ENCODE peak calls at places on chromosomes 16 and 17, in four cellular contexts. U is IMR-90, P is K562, K is GM12878. J is an unnamed sample.

GRCh38 chr16:24929409-24929808 is 83.6 kb downstream of the SLC5A11 start:
- DNase-seq in U (no peak), P (no peak), K (no peak), J (no peak)

GRCh38 chr16:85496145-85496544 is 117.0 kb upstream of the GSE1 start:
- DNase-seq in U (no peak), P (no peak), K (no peak), J (no peak)

GRCh38 chr16:77434365-77435239 is at the start of gene ADAMTS18:
- DNase-seq in U (no peak), P (no peak), K (no peak), J (peak)

GRCh38 chr16:86209202-86209601 is 301.1 kb upstream of the FOXF1 start:
- DNase-seq in U (no peak), P (no peak), K (no peak), J (no peak)

GRCh38 chr16:3190949-3191353 is 2.9 kb downstream of the OR1F1 start:
- DNase-seq in U (no peak), P (peak), K (no peak), J (peak)

GRCh38 chr17:66850692-66851091 is 15.8 kb downstream of the CACNG5 start:
- DNase-seq in U (no peak), P (no peak), K (no peak), J (no peak)

GRCh38 chr17:17084941-17085340 is 42.7 kb downstream of the MPRIP start:
- DNase-seq in U (no peak), P (no peak), K (no peak), J (no peak)

GRCh38 chr17:32912218-32912897 is 15.6 kb upstream of the TMEM98 start:
- DNase-seq in U (peak), P (peak), K (no peak), J (peak)

GRCh38 chr17:68514809-68515208 is 2.6 kb downstream of the PRKAR1A start:
- DNase-seq in U (peak), P (no peak), K (no peak), J (peak)

GRCh38 chr17:63190821-63191220 is 224.8 kb downstream of the TANC2 start:
- DNase-seq in U (no peak), P (no peak), K (no peak), J (no peak)

GRCh38 chr16:16966439-16966838 is 504.3 kb downstream of the XYLT1 start:
- DNase-seq in U (no peak), P (no peak), K (no peak), J (no peak)

GRCh38 chr17:4208228-4208627 is 55.6 kb downstream of the ANKFY1 start:
- DNase-seq in U (peak), P (no peak), K (no peak), J (no peak)

DNA sequence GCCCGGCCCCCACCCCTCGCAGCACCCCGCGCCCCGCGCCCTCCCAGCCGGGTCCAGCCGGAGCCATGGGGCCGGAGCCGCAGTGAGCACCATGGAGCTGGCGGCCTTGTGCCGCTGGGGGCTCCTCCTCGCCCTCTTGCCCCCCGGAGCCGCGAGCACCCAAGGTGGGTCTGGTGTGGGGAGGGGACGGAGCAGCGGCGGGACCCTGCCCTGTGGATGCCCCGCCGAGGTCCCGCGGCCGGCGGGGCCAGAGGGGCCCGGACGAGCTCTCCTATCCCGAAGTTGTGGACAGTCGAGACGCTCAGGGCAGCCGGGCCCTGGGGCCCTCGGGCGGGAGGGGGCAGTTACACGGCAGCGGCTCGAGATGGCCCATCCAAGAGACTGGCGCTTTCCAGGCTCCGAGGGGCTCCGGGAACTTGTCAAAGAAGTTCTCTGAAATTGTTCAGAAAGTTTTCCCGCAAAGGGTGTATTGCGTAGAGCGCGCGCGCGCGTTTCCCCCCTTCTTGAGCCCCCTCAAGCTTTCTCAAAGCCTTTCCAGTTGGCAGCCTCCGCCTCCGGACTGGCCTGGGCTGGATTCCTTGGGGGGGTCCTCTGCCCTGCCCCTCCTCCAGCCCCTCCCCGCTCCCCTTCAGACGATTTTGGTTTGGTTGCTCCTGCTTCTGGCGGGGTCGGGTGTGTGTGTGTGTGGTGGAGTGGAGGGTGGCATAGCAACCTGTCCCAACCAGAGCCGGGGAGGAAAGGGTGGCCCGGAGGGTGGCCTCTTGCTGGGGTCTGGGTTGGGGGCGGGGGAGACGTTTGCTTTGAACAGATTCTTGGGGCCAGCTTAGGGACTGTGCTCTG is 504 bp downstream of the ERBB2 start:
- DNase-seq in U (peak), P (no peak), K (no peak), J (peak)
- TF ChIP-seq FOS in U (no peak), P (no peak), K (no peak), J (no peak)

DNA sequence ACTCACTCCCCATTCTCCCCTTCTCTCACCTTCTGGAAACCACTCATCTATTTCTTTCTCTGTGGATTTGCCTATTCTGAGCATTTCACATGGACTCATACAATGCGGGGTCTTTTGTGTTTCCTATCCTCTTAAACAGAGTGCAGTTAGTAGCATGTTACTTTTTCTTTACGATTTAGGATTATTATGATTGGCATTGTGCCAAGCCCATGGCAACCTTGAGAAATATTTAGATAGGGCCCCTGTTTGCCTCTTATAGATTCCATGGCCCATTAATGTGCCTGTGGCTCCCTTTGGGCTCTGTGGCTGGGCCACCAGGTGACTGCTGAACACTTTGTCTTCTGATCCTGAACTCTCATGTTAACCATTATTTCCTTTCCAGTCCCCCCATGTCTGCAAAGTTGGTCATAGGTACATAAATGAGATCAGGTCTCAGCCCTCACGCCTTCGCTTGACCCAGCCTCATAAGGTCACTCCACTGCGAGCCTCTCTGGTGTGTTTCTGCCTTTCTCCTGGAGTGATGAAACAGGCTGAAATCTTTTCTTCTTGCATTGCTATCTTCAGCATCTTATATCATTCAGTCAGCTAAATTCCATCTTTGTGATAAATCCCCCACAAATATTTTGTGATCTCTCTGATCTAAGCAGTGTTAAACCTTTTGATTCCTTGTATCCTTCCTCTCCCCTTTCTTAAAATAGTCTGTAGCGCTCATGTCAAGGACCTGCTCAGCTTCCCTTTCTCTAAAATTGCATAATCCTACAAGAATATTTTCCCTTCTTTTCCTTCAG is 44.0 kb downstream of the MYH3 start:
- DNase-seq in U (peak), P (no peak), K (no peak), J (no peak)
- H3K4me3 ChIP-seq in U (no peak), P (no peak), K (no peak), J (no peak)

GRCh38 chr17:31479009-31479408 is 87.5 kb downstream of the RAB11FIP4 start:
- DNase-seq in U (no peak), P (no peak), K (no peak), J (no peak)

GRCh38 chr17:31480904-31481782 is 89.7 kb downstream of the RAB11FIP4 start:
- DNase-seq in U (no peak), P (no peak), K (no peak), J (no peak)

GRCh38 chr17:31480067-31480466 is 88.6 kb downstream of the RAB11FIP4 start:
- DNase-seq in U (no peak), P (no peak), K (no peak), J (no peak)

GRCh38 chr17:31477417-31478055 is 86.1 kb downstream of the RAB11FIP4 start:
- DNase-seq in U (no peak), P (no peak), K (no peak), J (no peak)

DNA sequence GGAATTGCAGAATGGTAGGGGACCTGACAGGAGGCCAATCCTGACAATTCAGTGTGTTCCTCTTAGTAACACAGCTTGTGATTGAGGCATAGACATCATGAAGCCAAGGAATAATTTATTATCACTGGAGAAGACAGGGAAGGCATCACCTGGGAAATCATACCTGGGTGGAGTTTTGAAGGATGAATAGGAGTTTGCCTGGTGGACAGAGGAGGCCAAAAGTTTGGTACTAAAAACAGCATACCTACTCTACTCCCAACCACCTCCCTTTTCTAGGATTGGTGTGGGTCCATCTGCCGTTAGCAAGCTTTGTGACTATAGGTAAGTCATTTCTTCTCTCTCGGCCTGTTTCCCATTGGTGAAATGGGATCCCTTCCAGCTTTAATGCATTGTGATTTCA is 88.0 kb downstream of the RAB11FIP4 start:
- DNase-seq in U (no peak), P (no peak), K (no peak), J (no peak)
- H3K4me2 ChIP-seq in U (no peak), P (no peak), K (no peak), J (no peak)

GRCh38 chr17:2468270-2468669 is 43.4 kb downstream of the METTL16 start:
- DNase-seq in U (peak), P (no peak), K (no peak), J (no peak)
- TF ChIP-seq FOS in U (peak), P (no peak), K (no peak), J (no peak)

GRCh38 chr17:28902819-28903545 is at the start of gene DHRS13:
- DNase-seq in U (peak), P (peak), K (peak), J (peak)

GRCh38 chr17:28901866-28902818 is 737 bp downstream of the DHRS13 start:
- DNase-seq in U (no peak), P (peak), K (no peak), J (no peak)

GRCh38 chr17:28899212-28899815 is 1.8 kb upstream of the FLOT2 start:
- DNase-seq in U (no peak), P (peak), K (no peak), J (no peak)

GRCh38 chr17:28898261-28898955 is 875 bp upstream of the FLOT2 start:
- DNase-seq in U (no peak), P (no peak), K (no peak), J (no peak)

DNA sequence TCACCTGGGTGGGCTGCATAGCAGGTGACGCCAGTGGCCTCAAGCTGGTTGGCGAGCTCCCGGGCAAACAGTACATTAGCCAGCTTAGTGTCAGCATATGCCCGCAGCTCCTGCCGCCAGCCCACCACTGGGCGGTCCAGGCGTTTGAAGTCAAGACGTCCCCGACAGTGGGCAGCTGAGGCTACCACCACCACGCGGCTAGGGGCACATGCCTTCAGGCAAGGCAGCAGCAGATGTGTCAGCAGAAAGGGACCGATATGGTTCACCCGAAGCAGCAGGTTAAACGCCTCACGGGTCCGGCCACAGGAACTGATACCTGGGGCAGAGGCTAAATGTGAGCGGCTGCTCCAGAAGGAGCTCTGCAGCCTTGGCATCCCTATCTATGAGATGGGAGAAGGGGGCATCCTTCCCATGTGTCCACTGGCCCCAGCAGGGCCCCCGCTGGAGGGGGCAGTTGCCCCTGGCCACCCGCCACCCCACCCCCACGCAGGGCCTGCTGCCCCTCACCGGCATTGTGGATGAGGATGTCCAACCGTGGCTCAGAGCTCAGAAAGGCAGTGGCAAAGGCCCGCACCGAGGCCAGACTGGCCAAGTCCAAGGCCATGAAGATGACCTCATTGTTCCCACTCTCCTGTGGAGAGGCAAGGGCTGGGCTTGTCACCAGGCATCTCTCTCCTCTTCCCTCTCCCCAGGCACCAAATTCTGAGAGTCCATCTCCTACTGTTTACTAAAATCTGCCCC is 1.7 kb downstream of the DHRS13 start:
- DNase-seq in U (no peak), P (peak), K (no peak), J (no peak)
- H3K4me3 ChIP-seq in U (no peak), P (peak), K (peak), J (no peak)

J was measured in endothelial cell of umbilical vein.